ENCODE peak calls at places on chromosomes 13 and 19, in six cellular contexts. Q is AG08395; I is CD14-positive monocyte; B is A549; O is activated CD8-positive, alpha-beta T cell treated with anti-CD3 and anti-CD28 coated beads, Interleukin-2, amount 10 ng/mL, durations not matched to agents 7 days and 5 days; V is posterior cingulate gyrus. H is an unnamed sample.

GRCh38 chr13:34611678-34612077 is 330.4 kb upstream of the NBEA start:
- DNase-seq in Q (no peak), O (no peak), I (no peak), V (no peak), B (no peak), H (no peak)

GRCh38 chr13:65913173-65913572 is 1317.0 kb downstream of the PCDH9 start:
- DNase-seq in B (no peak), I (no peak), Q (peak; percentile 67), O (no peak), V (no peak), H (no peak)

GRCh38 chr13:46885018-46885417 is 11.8 kb downstream of the HTR2A start:
- DNase-seq in V (no peak), B (no peak), Q (no peak), O (no peak), I (no peak), H (no peak)

GRCh38 chr19:40611900-40612698 is 10.9 kb downstream of the LTBP4 start:
- DNase-seq in B (no peak), V (no peak), I (no peak), Q (no peak), O (no peak), H (no peak)

GRCh38 chr19:29329460-29330134 is 116.6 kb upstream of the UQCRFS1 start:
- DNase-seq in O (peak; percentile 33), V (no peak), I (no peak), Q (no peak), B (no peak), H (no peak)

GRCh38 chr13:51342706-51343105 is 3.2 kb downstream of the SERPINE3 start:
- DNase-seq in O (no peak), B (no peak), I (no peak), Q (peak; percentile 67), V (no peak), H (no peak)

GRCh38 chr19:30662211-30662861 is 290.2 kb downstream of the ZNF536 start:
- DNase-seq in Q (peak; percentile 40), O (no peak), V (no peak), B (no peak), I (no peak), H (no peak)

GRCh38 chr19:15144046-15144646 is 36.9 kb downstream of the SYDE1 start:
- DNase-seq in B (no peak), O (no peak), Q (no peak), I (no peak), V (no peak), H (no peak)

GRCh38 chr13:104773775-104774174 is 1707.6 kb upstream of the SLC10A2 start:
- DNase-seq in V (no peak), I (no peak), O (no peak), B (peak; percentile 1), Q (peak; percentile 28), H (peak; percentile 30)

GRCh38 chr13:29991343-29991742 is 140.9 kb upstream of the UBL3 start:
- DNase-seq in V (no peak), B (no peak), I (no peak), O (peak; percentile 9), Q (peak; percentile 96), H (no peak)

GRCh38 chr19:2341987-2342386 is 13.5 kb downstream of the SPPL2B start:
- DNase-seq in O (no peak), B (no peak), I (no peak), Q (no peak), V (no peak), H (no peak)

GRCh38 chr13:32530841-32531253 is 7.7 kb downstream of the N4BP2L2 start:
- DNase-seq in I (no peak), V (no peak), O (peak; percentile 25), Q (peak; percentile 44), B (no peak), H (no peak)

GRCh38 chr13:48838193-48839000 is 137.3 kb upstream of the FNDC3A start:
- DNase-seq in B (no peak), O (no peak), V (no peak), Q (no peak), I (no peak), H (no peak)

GRCh38 chr19:11699931-11700794 is 38.6 kb downstream of the ZNF823 start:
- DNase-seq in I (no peak), V (no peak), Q (peak; percentile 45), B (no peak), O (peak; percentile 26), H (no peak)

GRCh38 chr19:2820112-2820702 is 539 bp downstream of the ZNF554 start:
- DNase-seq in I (no peak), V (no peak), Q (no peak), B (no peak), O (peak; percentile 30), H (no peak)

GRCh38 chr19:17346109-17346671 is 8.8 kb downstream of the GTPBP3 start:
- DNase-seq in V (peak; percentile 76), O (peak; percentile 84), B (peak; percentile 58), Q (peak; percentile 83), I (peak; percentile 62), H (peak; percentile 42)

GRCh38 chr13:49938274-49938673 is 2.1 kb upstream of the SPRYD7 start:
- DNase-seq in B (no peak), V (no peak), Q (no peak), I (no peak), O (no peak), H (no peak)

GRCh38 chr13:80712026-80712425 is 371.1 kb upstream of the SPRY2 start:
- DNase-seq in V (no peak), B (no peak), I (no peak), O (no peak), Q (no peak), H (no peak)

GRCh38 chr13:20636079-20636478 is 67.4 kb upstream of the IL17D start:
- DNase-seq in V (no peak), B (no peak), Q (no peak), O (no peak), I (no peak), H (no peak)

GRCh38 chr19:58277197-58277596 is 1.6 kb upstream of the ZNF8 start:
- DNase-seq in I (no peak), Q (no peak), V (no peak), B (no peak), O (no peak), H (no peak)

GRCh38 chr19:2315818-2316353 is 7.9 kb upstream of the LINGO3 start:
- DNase-seq in Q (peak; percentile 57), V (peak; percentile 76), O (peak; percentile 37), I (peak; percentile 90), B (no peak), H (no peak)

GRCh38 chr13:113889467-113889866 is 25.6 kb upstream of the GAS6 start:
- DNase-seq in I (no peak), Q (no peak), O (no peak), V (no peak), B (no peak), H (no peak)

GRCh38 chr19:54325631-54326030 is 12.7 kb upstream of the LILRA5 start:
- DNase-seq in O (no peak), V (no peak), B (no peak), I (no peak), Q (no peak), H (no peak)

GRCh38 chr19:10209305-10209704 is 14.6 kb upstream of the DNMT1 start:
- DNase-seq in V (no peak), Q (no peak), I (no peak), O (no peak), B (no peak), H (no peak)

GRCh38 chr13:71079638-71080037 is 787.4 kb downstream of the DACH1 start:
- DNase-seq in V (no peak), I (no peak), Q (no peak), O (no peak), B (no peak), H (no peak)

GRCh38 chr19:58395979-58396627 is 647 bp downstream of the RNF225 start:
- DNase-seq in O (no peak), Q (no peak), V (no peak), B (no peak), I (no peak), H (no peak)

GRCh38 chr13:33292712-33293111 is 7.2 kb upstream of the STARD13 start:
- DNase-seq in B (no peak), V (no peak), Q (no peak), I (no peak), O (no peak), H (no peak)

H was measured in NCI-H1930.